ENCODE peak calls at places on chromosomes 4 and X, in seven cellular contexts. C is CD8-positive, alpha-beta T cell; H is left lung; U is NCI-H510A treated with DMSO at 0.1 percent for 48 hours; B is HFFc6; L is GM04503; Z is AG08396. W is an unnamed sample.

GRCh38 chr4:111628437-111628836 is 516.8 kb upstream of the FAM241A start:
- DNase-seq in C (no peak), H (no peak), U (no peak), B (no peak), L (no peak), Z (no peak), W (no peak)

GRCh38 chrX:131763674-131764073 is 219.8 kb downstream of the OR13H1 start:
- DNase-seq in C (peak; percentile 84), H (no peak), U (no peak), B (no peak), L (no peak), Z (peak; percentile 25), W (no peak)

GRCh38 chr4:25351777-25352421 is 25.2 kb upstream of the ANAPC4 start:
- DNase-seq in C (no peak), H (no peak), U (no peak), B (peak; percentile 58), L (peak; percentile 20), Z (peak; percentile 49), W (no peak)

GRCh38 chr4:60724623-60725022 is 475.5 kb upstream of the ADGRL3 start:
- DNase-seq in C (no peak), H (no peak), U (no peak), B (peak; percentile 89), L (peak; percentile 94), Z (peak; percentile 58), W (no peak)

GRCh38 chrX:77527233-77528001 is 80.2 kb downstream of the FGF16 start:
- DNase-seq in C (no peak), H (no peak), U (no peak), B (no peak), L (no peak), Z (no peak), W (no peak)

GRCh38 chr4:13881880-13882279 is 254.4 kb upstream of the BOD1L1 start:
- DNase-seq in C (no peak), H (no peak), U (no peak), B (no peak), L (no peak), Z (no peak), W (no peak)

GRCh38 chr4:167100120-167100519 is 134.2 kb downstream of the SPOCK3 start:
- DNase-seq in C (no peak), H (no peak), U (peak; percentile 7), B (no peak), L (no peak), Z (no peak), W (no peak)

GRCh38 chr4:78558421-78558820 is 6.9 kb downstream of the ANXA3 start:
- DNase-seq in C (no peak), H (no peak), U (no peak), B (no peak), L (no peak), Z (no peak), W (no peak)

GRCh38 chrX:52262195-52262546 is 77.5 kb downstream of the MAGED4 start:
- DNase-seq in C (no peak), H (no peak), U (no peak), B (no peak), L (no peak), Z (no peak), W (no peak)

GRCh38 chr4:146124023-146124680 is 51.4 kb upstream of the LSM6 start:
- DNase-seq in C (no peak), H (no peak), U (no peak), B (no peak), L (no peak), Z (no peak), W (no peak)

GRCh38 chr4:153748378-153748777 is 11.4 kb downstream of the RNF175 start:
- DNase-seq in C (no peak), H (no peak), U (no peak), B (peak; percentile 74), L (peak; percentile 30), Z (peak; percentile 43), W (no peak)

GRCh38 chrX:120823554-120823953 is 52.1 kb downstream of the CT47B1 start:
- DNase-seq in C (no peak), H (no peak), U (no peak), B (no peak), L (no peak), Z (no peak), W (no peak)

GRCh38 chr4:106763044-106763443 is 273.1 kb downstream of the DKK2 start:
- DNase-seq in C (no peak), H (no peak), U (no peak), B (peak; percentile 25), L (peak; percentile 56), Z (no peak), W (no peak)

GRCh38 chr4:108203377-108203776 is 34.6 kb upstream of the LEF1 start:
- DNase-seq in C (no peak), H (no peak), U (no peak), B (no peak), L (no peak), Z (no peak), W (no peak)

GRCh38 chr4:4519296-4519898 is 22.5 kb downstream of the STX18 start:
- DNase-seq in C (no peak), H (no peak), U (peak; percentile 1), B (peak; percentile 5), L (no peak), Z (no peak), W (no peak)